ENCODE peak calls at places on chromosomes 11 and 22, in nine cellular contexts. R is choroid plexus epithelial cell, Z is glutamatergic neuron, Q is type B pancreatic cell, M is sigmoid colon, U is OCI-LY7, I is osteocyte, X is colonic mucosa, Y is spleen. K is an unnamed sample.

GRCh38 chr11:8068605-8069221 is 12.3 kb upstream of the TUB start:
- DNase-seq in R (peak; percentile 90), Z (no peak), Q (no peak), M (peak; percentile 85), U (no peak), I (no peak), X (no peak), Y (peak; percentile 51), K (no peak)

GRCh38 chr11:123428221-123428631 is 1.8 kb upstream of the GRAMD1B start:
- DNase-seq in R (no peak), Z (no peak), Q (no peak), M (no peak), U (no peak), I (no peak), X (no peak), Y (no peak), K (no peak)

GRCh38 chr11:13831707-13832106 is 130.8 kb upstream of the SPON1 start:
- DNase-seq in R (no peak), Z (no peak), Q (no peak), M (no peak), U (peak; percentile 56), I (no peak), X (no peak), Y (no peak), K (no peak)

GRCh38 chr11:74773481-74773880 is 24.8 kb downstream of the RNF169 start:
- DNase-seq in R (peak; percentile 25), Z (no peak), Q (no peak), M (no peak), U (no peak), I (no peak), X (no peak), Y (no peak), K (no peak)

GRCh38 chr22:17865183-17866055 is 91.2 kb upstream of the BID start:
- DNase-seq in R (no peak), Z (no peak), Q (no peak), M (no peak), U (no peak), I (no peak), X (no peak), Y (no peak), K (no peak)

GRCh38 chr11:66124564-66124963 is 54.5 kb downstream of the PACS1 start:
- DNase-seq in R (no peak), Z (no peak), Q (no peak), M (no peak), U (no peak), I (no peak), X (no peak), Y (no peak), K (no peak)

GRCh38 chr11:132911186-132911585 is 621.1 kb downstream of the OPCML start:
- DNase-seq in R (peak; percentile 80), Z (no peak), Q (no peak), M (no peak), U (no peak), I (no peak), X (no peak), Y (no peak), K (no peak)

GRCh38 chr11:70496591-70497535 is 98.5 kb downstream of the CTTN start:
- DNase-seq in R (no peak), Z (no peak), Q (no peak), M (peak; percentile 27), U (no peak), I (no peak), X (no peak), Y (peak; percentile 40), K (no peak)

GRCh38 chr11:1271927-1272326 is 37.5 kb downstream of the TOLLIP start:
- DNase-seq in R (no peak), Z (no peak), Q (no peak), M (no peak), U (no peak), I (no peak), X (no peak), Y (peak; percentile 68), K (no peak)

GRCh38 chr11:33065445-33066178 is 26.2 kb downstream of the TCP11L1 start:
- DNase-seq in R (peak; percentile 83), Z (peak; percentile 80), Q (peak; percentile 78), M (peak; percentile 82), U (peak; percentile 66), I (peak; percentile 87), X (peak; percentile 74), Y (peak; percentile 91), K (peak; percentile 76)

DNA sequence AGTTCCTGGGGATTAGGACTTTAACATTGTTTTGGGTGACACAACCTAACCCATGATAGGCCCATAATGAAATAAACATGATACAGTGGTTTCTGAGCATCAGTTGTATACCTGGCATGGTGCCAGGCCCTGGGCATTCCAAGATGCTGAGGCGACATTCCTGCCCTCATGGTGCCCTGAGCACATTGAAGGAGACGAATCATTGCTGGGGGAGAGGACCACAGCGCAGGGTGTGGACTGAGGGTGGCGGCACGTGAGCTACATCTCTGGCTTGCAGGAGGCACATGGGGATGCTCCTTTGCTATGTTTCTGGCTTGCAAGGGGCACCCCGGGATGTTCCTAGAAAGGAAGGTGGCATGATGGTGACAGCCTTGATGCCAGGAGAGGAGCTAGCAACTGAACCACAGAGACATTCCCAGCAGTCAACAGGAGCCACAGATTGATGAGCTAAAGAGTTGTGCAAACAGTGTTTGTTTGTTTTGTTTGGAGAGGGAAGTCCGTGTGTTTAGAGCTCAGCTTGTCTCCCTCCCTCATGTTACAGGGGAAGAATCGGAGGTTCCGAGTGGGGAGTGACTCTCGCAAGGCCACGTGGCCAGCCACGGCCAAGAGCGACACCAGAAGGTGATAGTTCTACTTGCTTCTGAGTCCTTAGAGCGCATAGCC is 106.4 kb downstream of the MIAT start:
- DNase-seq in R (peak; percentile 50), Z (no peak), Q (no peak), M (no peak), U (no peak), I (no peak), X (no peak), Y (no peak), K (peak; percentile 26)
- TF ChIP-seq CTCF in R (peak; percentile 24), Z (no peak), Q (no peak), M (no peak), U (no peak), I (no peak), X (no peak), Y (no peak), K (no peak)

DNA sequence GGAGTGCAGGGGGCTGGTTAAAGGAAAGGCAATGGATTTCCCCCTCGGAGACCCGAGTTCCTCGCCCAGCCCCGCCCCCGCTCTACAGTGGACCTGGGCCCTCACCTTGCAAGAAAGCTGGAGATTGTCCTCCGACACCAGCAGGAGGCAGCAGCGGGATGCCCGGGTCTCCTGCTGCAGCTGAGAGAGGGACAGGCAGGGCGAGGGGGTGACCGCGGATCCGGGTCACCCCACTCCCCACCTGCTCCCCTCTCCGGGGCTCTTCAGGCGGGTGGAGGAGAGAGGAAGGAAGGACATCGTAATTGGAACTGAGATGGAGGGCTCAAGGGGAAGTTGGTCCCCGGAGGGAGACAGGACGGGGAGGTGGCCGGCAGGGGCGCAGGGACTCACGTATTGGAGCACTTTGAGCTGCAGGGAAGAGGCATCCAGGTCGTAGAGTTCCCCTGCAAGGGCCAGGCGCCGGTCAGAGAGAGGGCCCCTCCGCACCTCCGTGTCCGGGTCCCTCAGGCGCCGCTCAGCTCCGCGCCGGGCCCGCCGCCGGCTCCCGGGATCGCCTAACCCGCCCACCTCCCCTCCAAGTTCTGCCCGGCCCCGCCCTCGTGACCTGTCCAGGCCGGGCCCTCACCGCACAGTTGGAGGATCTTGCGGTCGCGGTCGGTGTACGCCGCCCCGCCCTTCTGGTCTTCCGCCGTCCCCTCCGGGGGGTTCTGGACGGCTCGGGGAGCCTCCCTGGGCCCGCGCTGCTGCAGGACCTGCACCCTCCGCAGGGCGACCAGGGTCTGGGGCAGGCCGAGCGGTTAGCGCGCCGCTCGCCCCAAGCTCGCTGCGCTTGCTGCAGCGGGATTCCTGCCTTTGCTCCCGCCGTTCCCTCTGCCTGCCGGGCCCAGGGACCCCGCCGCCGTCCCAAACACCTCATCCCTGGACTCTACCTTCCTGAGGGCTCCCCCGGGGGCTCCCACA is 84.1 kb downstream of the PDE2A start:
- DNase-seq in R (peak; percentile 47), Z (peak; percentile 81), Q (no peak), M (no peak), U (peak; percentile 37), I (no peak), X (no peak), Y (peak; percentile 84), K (peak; percentile 64)
- TF ChIP-seq CTCF in R (peak; percentile 67), Z (peak; percentile 72), Q (peak; percentile 76), M (no peak), U (peak; percentile 69), I (peak; percentile 45), X (peak; percentile 30), Y (peak; percentile 66), K (peak; percentile 38)

GRCh38 chr11:3201677-3202181 is 16.9 kb downstream of the MRGPRG start:
- DNase-seq in R (no peak), Z (no peak), Q (no peak), M (no peak), U (no peak), I (no peak), X (no peak), Y (peak; percentile 67), K (no peak)

GRCh38 chr11:3204141-3205015 is 14.2 kb downstream of the MRGPRG start:
- DNase-seq in R (no peak), Z (no peak), Q (no peak), M (peak; percentile 44), U (no peak), I (no peak), X (no peak), Y (peak; percentile 71), K (no peak)

GRCh38 chr11:3202759-3203158 is 15.9 kb downstream of the MRGPRG start:
- DNase-seq in R (no peak), Z (no peak), Q (no peak), M (no peak), U (no peak), I (no peak), X (no peak), Y (peak; percentile 74), K (no peak)

GRCh38 chr11:3202305-3202704 is 16.3 kb downstream of the MRGPRG start:
- DNase-seq in R (no peak), Z (no peak), Q (no peak), M (peak; percentile 52), U (no peak), I (no peak), X (no peak), Y (peak; percentile 70), K (no peak)

GRCh38 chr11:3203221-3204043 is 15.2 kb downstream of the MRGPRG start:
- DNase-seq in R (peak; percentile 36), Z (no peak), Q (no peak), M (peak; percentile 62), U (no peak), I (no peak), X (no peak), Y (peak; percentile 63), K (peak; percentile 24)
- TF ChIP-seq CTCF in R (peak; percentile 23), Z (no peak), Q (peak; percentile 10), M (no peak), U (no peak), I (no peak), X (no peak), Y (no peak), K (no peak)

GRCh38 chr11:68076371-68077042 is 37.7 kb downstream of the TCIRG1 start:
- DNase-seq in R (peak; percentile 18), Z (no peak), Q (no peak), M (no peak), U (peak; percentile 20), I (peak; percentile 34), X (no peak), Y (no peak), K (peak; percentile 29)
- TF ChIP-seq CTCF in R (peak; percentile 35), Z (no peak), Q (peak; percentile 17), M (no peak), U (peak; percentile 64), I (no peak), X (no peak), Y (no peak), K (no peak)

GRCh38 chr22:29994027-29994715 is 86.1 kb upstream of the HORMAD2 start:
- DNase-seq in R (peak; percentile 71), Z (no peak), Q (no peak), M (no peak), U (no peak), I (no peak), X (no peak), Y (no peak), K (no peak)
- TF ChIP-seq CTCF in R (peak; percentile 39), Z (no peak), Q (no peak), M (no peak), U (peak; percentile 39), I (peak; percentile 42), X (no peak), Y (no peak), K (no peak)